ENCODE peak calls at places on chromosomes 7 and 10, in nine cellular contexts. X is iPS DF 6.9, Q is aorta, U is ovary, C is sigmoid colon, Y is cardiac muscle cell, Z is heart left ventricle, I is lung, K is fibroblast of lung. S is an unnamed sample.

GRCh38 chr10:12588091-12588850 is 238.9 kb downstream of the CAMK1D start:
- DNase-seq in Z (no peak), Y (no peak), X (no peak), U (no peak), I (no peak), C (peak), K (peak), Q (no peak), S (no peak)

GRCh38 chr10:118669835-118670234 is 74.4 kb upstream of the PRLHR start:
- DNase-seq in K (no peak), Q (no peak), C (no peak), X (no peak), Y (no peak), Z (no peak), I (no peak), U (no peak), S (no peak)

GRCh38 chr10:121084675-121085070 is 233.5 kb downstream of the WDR11 start:
- DNase-seq in Y (no peak), U (no peak), C (no peak), Q (no peak), Z (no peak), K (no peak), I (no peak), X (no peak), S (no peak)

GRCh38 chr10:11773777-11774441 is 31.7 kb downstream of the ECHDC3 start:
- DNase-seq in Q (no peak), U (no peak), C (no peak), Z (no peak), X (no peak), I (no peak), K (no peak), Y (no peak), S (no peak)

GRCh38 chr7:44969701-44970494 is 8.9 kb downstream of the MYO1G start:
- DNase-seq in I (no peak), Y (no peak), X (no peak), Q (peak), K (no peak), C (peak), U (no peak), Z (no peak), S (peak)

GRCh38 chr10:120744040-120744439 is 107.1 kb upstream of the WDR11 start:
- DNase-seq in C (no peak), K (no peak), I (no peak), Y (no peak), Q (no peak), X (no peak), Z (no peak), U (no peak), S (no peak)

GRCh38 chr10:91115618-91116390 is 104.7 kb upstream of the PCGF5 start:
- DNase-seq in X (no peak), I (no peak), Y (no peak), Q (no peak), C (no peak), Z (no peak), U (no peak), K (no peak), S (no peak)

GRCh38 chr7:12884856-12885440 is 197.5 kb downstream of the ARL4A start:
- DNase-seq in U (no peak), X (no peak), K (peak), Z (no peak), I (no peak), C (no peak), Y (no peak), Q (no peak), S (no peak)

GRCh38 chr7:41045556-41046123 is 657.2 kb downstream of the INHBA start:
- DNase-seq in C (no peak), Q (no peak), I (peak), X (no peak), Z (no peak), K (no peak), Y (no peak), U (no peak), S (no peak)

GRCh38 chr10:108323274-108323798 is 1158.8 kb upstream of the SORCS1 start:
- DNase-seq in Z (no peak), Q (no peak), I (no peak), C (no peak), X (no peak), U (no peak), K (no peak), Y (no peak), S (no peak)

DNA sequence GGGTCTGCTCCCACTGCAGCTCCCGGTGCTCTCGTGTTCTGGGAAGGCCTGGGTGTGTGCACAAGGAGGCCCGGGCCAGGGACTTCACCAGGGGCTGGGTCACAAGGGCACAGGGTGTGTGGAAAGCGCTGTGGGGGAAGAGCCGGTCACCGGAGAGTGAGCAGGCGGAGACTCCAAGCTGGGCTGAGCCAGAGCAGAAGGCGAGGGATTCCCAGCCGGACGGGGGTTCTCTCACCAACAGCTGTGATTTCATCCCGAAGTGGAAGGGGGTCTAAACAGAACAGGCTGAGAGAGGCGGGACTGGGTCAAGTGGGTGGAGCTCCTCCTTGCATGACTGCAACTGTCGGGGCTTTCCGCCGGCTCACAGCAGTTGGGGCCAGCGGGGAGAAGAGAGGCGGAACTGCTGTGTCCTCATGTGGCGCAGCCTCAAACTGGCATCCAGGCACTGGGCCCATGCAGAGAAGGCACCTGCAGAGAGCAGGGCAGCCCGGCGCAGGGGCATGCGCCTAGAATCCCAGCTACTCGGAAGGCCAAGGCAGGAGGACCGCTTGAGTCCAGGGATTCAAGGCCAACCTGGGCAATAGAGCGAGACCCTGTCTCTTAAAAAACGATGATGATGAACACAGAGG is 7.6 kb upstream of the ORAI2 start:
- DNase-seq in X (no peak), C (no peak), Z (peak), K (no peak), I (peak), Q (peak), U (no peak), Y (no peak), S (no peak)
- H3K4me3 ChIP-seq in X (no peak), C (no peak), Z (no peak), K (no peak), I (no peak), Q (no peak), U (no peak), Y (no peak), S (no peak)

GRCh38 chr10:89163265-89163995 is 43.7 kb downstream of the CH25H start:
- DNase-seq in X (no peak), Q (peak), C (peak), K (no peak), Y (peak), U (no peak), Z (no peak), I (peak), S (no peak)
- H3K27ac ChIP-seq in X (no peak), Q (no peak), C (peak), K (no peak), Y (no peak), U (no peak), Z (no peak), I (no peak), S (no peak)

DNA sequence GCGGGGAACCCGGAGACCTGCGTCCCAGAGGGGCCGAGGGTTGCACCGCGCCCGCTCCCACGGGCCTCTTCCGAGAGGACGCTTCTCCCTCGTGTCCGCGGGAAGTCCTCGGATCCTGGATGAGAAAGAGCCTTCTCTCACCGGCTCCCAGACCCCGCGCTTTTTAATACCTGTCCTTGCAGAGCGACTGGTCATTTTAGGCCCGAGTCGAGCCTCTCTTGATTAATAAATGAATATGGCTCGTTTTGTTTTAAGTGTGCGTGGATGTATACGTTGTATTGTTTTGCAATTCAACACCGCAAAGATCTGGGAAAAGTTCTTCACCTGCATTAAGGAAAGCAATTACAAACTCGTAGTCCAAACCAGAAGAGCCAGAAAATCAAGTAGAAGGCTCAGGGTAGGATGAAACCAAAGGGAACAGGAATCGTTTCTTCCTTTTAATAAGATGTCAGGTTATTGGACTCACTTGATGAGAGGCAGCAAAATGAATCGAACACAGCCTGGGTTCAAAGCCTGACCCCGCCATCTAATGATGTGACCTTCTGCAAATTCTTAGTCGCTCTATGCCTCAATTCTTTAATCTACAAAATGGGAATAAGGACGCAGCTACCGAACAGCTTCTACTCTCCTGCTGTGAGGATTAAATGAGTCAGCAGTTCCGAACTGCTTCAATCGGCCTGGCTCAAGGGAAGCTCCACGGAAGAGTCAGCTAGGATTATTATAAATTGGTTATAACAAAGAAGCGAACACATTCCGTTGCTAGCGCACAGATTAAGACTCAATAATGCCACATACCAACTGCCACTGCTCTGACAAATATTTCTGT is 277.8 kb upstream of the NEBL start:
- DNase-seq in Y (no peak), K (no peak), X (no peak), Q (no peak), I (no peak), U (no peak), C (no peak), Z (no peak), S (no peak)
- H3K4me3 ChIP-seq in Y (peak), K (no peak), X (peak), Q (peak), I (peak), U (peak), C (peak), Z (peak), S (peak)

GRCh38 chr10:17616403-17617030 is 657 bp downstream of the HACD1 start:
- DNase-seq in Z (peak), I (peak), X (peak), C (peak), Q (peak), U (peak), Y (peak), K (peak), S (peak)
- H3K27ac ChIP-seq in Z (peak), I (peak), X (no peak), C (peak), Q (peak), U (peak), Y (peak), K (peak), S (peak)

GRCh38 chr7:16970732-16971495 is 89.1 kb upstream of the AGR3 start:
- DNase-seq in Y (no peak), X (no peak), Z (no peak), K (no peak), I (no peak), Q (no peak), C (no peak), U (no peak), S (no peak)
- H3K4me3 ChIP-seq in Y (no peak), X (no peak), Z (no peak), K (no peak), I (no peak), Q (no peak), C (no peak), U (no peak), S (no peak)

GRCh38 chr10:75228834-75229233 is 6.9 kb downstream of the COMTD1 start:
- DNase-seq in Z (no peak), U (no peak), K (no peak), Y (no peak), Q (no peak), X (no peak), C (peak), I (no peak), S (no peak)

GRCh38 chr10:75231672-75232581 is 3.8 kb downstream of the COMTD1 start:
- DNase-seq in Z (no peak), U (no peak), Q (no peak), K (no peak), C (peak), I (no peak), Y (no peak), X (no peak), S (no peak)

GRCh38 chr10:75229961-75230360 is 5.8 kb downstream of the COMTD1 start:
- DNase-seq in U (no peak), K (peak), Z (no peak), Y (peak), X (no peak), I (no peak), Q (no peak), C (no peak), S (no peak)

GRCh38 chr10:75228278-75228677 is 7.5 kb downstream of the COMTD1 start:
- DNase-seq in C (peak), I (no peak), X (no peak), Y (no peak), Q (no peak), Z (no peak), K (no peak), U (no peak), S (no peak)

GRCh38 chr10:75230600-75231038 is 5.1 kb downstream of the COMTD1 start:
- DNase-seq in C (peak), K (peak), U (peak), Y (peak), Q (peak), Z (peak), I (peak), X (no peak), S (peak)
- H3K27ac ChIP-seq in C (peak), K (no peak), U (no peak), Y (no peak), Q (no peak), Z (no peak), I (no peak), X (no peak), S (peak)